ENCODE peak calls at places on chromosomes 12 and 14, in six cellular contexts. A is brain microvascular endothelial cell; M is ovary; J is fibroblast of lung; X is CD8-positive, alpha-beta T cell; R is upper lobe of right lung. L is an unnamed sample. For H3K36me3, the result is how much of the 10 kb centered on the place peaks cover.

GRCh38 chr14:75306917-75307699 is 28.5 kb downstream of the FOS start:
- DNase-seq in A (no peak), M (no peak), J (no peak), X (no peak), R (peak), L (no peak)

GRCh38 chr12:49947593-49948226 is 2.8 kb upstream of the AQP2 start:
- DNase-seq in A (no peak), M (no peak), J (no peak), X (no peak), R (no peak), L (no peak)

GRCh38 chr12:131943389-131943788 is 6.4 kb upstream of the EP400 start:
- DNase-seq in A (no peak), M (no peak), J (no peak), X (no peak), R (peak), L (no peak)

GRCh38 chr12:115709410-115710065 is 568.0 kb downstream of the MED13L start:
- DNase-seq in A (no peak), M (peak), J (peak), X (no peak), R (no peak), L (peak)

GRCh38 chr12:9340422-9341259 is 132.4 kb upstream of the PZP start:
- DNase-seq in A (peak), M (no peak), J (peak), X (no peak), R (no peak), L (no peak)

GRCh38 chr14:77965919-77966435 is 166.1 kb downstream of the ADCK1 start:
- DNase-seq in A (peak), M (no peak), J (peak), X (no peak), R (peak), L (peak)

GRCh38 chr12:120252071-120252906 is 13.2 kb downstream of the PXN start:
- DNase-seq in A (no peak), M (no peak), J (no peak), X (peak), R (no peak), L (no peak)

GRCh38 chr12:118357327-118358007 is 15.2 kb downstream of the TAOK3 start:
- DNase-seq in A (peak), M (no peak), J (peak), X (no peak), R (no peak), L (no peak)

GRCh38 chr14:30874999-30875787 is 834 bp downstream of the COCH start:
- DNase-seq in A (no peak), M (no peak), J (no peak), X (no peak), R (no peak), L (no peak)

GRCh38 chr14:29757188-29757680 is 170.4 kb downstream of the PRKD1 start:
- DNase-seq in A (no peak), M (no peak), J (no peak), X (no peak), R (no peak), L (no peak)

GRCh38 chr12:57625261-57626032 is 7.6 kb downstream of the B4GALNT1 start:
- DNase-seq in A (no peak), M (no peak), J (no peak), X (no peak), R (no peak), L (no peak)

GRCh38 chr14:85281921-85282320 is 248.0 kb upstream of the FLRT2 start:
- DNase-seq in A (no peak), M (no peak), J (no peak), X (no peak), R (no peak), L (no peak)

GRCh38 chr12:102095677-102096263 is 24.1 kb downstream of the NUP37 start:
- DNase-seq in A (peak), M (no peak), J (peak), X (no peak), R (no peak), L (no peak)

GRCh38 chr12:57771271-57771872 is 533 bp downstream of the METTL1 start:
- DNase-seq in A (peak), M (peak), J (peak), X (peak), R (peak), L (peak)

GRCh38 chr12:106831699-106832098 is 57.2 kb downstream of the RIC8B start:
- DNase-seq in A (no peak), M (no peak), J (no peak), X (no peak), R (no peak), L (no peak)
- H3K4me3 ChIP-seq in A (no peak), M (no peak), J (no peak), X (no peak), R (no peak), L (no peak)

GRCh38 chr14:69772082-69773017 is 5.4 kb downstream of the SRSF5 start:
- DNase-seq in A (no peak), M (no peak), J (no peak), X (no peak), R (no peak), L (no peak)
- H3K36me3 ChIP-seq in A (half or more), M (under half), J (under half), X (half or more), R (half or more), L (half or more)

GRCh38 chr14:94174622-94175402 is 690 bp downstream of the PPP4R4 start:
- DNase-seq in A (no peak), M (peak), J (no peak), X (no peak), R (no peak), L (no peak)

GRCh38 chr14:94173471-94173884 is 644 bp upstream of the PPP4R4 start:
- DNase-seq in A (no peak), M (no peak), J (no peak), X (no peak), R (peak), L (peak)

GRCh38 chr14:94176808-94177207 is 2.7 kb downstream of the PPP4R4 start:
- DNase-seq in A (no peak), M (no peak), J (no peak), X (no peak), R (no peak), L (no peak)

GRCh38 chr14:94173885-94174621 is at the start of gene PPP4R4:
- DNase-seq in A (peak), M (peak), J (peak), X (peak), R (peak), L (peak)

GRCh38 chr14:94175403-94176146 is 1.5 kb downstream of the PPP4R4 start:
- DNase-seq in A (no peak), M (no peak), J (no peak), X (no peak), R (no peak), L (no peak)
- H3K4me3 ChIP-seq in A (no peak), M (peak), J (no peak), X (peak), R (peak), L (peak)

GRCh38 chr12:123741937-123742572 is 20.0 kb upstream of the DNAH10 start:
- DNase-seq in A (no peak), M (no peak), J (no peak), X (no peak), R (no peak), L (no peak)
- H3K36me3 ChIP-seq in A (under half), M (under half), J (under half), X (under half), R (half or more), L (under half)

DNA sequence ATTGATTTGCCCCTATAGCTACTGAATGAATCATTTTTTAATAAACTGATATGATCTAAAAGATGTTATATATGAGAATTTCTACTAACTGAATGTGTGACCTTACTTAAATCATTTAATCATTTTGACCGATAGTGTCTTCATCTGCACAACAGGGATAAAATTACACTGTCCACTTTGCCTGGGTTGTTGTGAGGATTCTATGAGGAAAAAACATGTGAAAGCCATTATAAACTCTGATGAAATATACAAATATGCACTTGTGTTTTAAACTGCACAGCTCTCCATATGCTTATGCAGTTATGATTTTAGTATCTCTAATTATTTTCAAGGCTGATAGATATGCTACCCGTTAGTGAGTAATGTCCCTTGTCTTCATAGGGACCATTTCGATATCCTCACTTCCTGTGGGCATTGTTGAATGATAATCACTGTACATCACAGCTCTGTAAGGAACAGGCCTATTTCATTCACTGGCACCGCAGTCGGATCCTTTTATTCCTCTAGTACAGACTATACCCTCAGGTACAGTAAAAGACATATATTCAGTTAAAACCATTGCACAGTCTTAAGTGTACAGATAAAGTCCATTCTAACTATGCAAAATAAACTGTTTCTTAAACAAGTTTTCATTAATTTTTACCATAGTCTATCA is 88.7 kb upstream of the RAP1B start:
- DNase-seq in A (peak), M (no peak), J (no peak), X (no peak), R (no peak), L (no peak)
- H3K4me3 ChIP-seq in A (no peak), M (no peak), J (no peak), X (no peak), R (no peak), L (no peak)

DNA sequence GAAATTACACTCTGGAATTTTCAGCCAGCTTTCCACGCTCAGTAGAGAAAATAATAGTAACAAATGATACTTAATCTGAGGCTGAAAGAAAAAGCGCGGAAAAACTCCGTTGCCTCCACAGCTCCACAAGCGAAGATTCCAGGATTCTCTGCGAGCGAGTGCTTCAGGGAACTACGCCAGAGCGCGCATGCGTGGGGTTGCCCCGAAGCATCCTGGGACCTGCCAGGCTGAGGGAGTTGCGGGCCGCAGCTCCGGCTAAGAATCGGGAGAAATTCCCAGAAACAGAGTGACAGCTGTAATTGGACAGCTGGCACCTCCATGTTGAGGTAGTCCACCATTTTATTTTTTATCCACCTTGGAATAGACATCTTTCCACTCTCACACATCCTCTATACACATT is 12.0 kb upstream of the TTC5 start:
- DNase-seq in A (no peak), M (no peak), J (no peak), X (no peak), R (peak), L (no peak)
- H3K36me3 ChIP-seq in A (under half), M (under half), J (under half), X (under half), R (half or more), L (under half)

L was measured in thyroid gland.